ENCODE peak calls at places on chromosomes 3 and 15, in ten cellular contexts. A is kidney, M is lower leg skin, H is fibroblast of the aortic adventitia, W is body of pancreas, Z is HFF-Myc, S is fibroblast of lung, B is GM12865, Y is fibroblast of villous mesenchyme, R is cardiac muscle cell. L is an unnamed sample.

GRCh38 chr3:170670504-170670903 is 84.6 kb upstream of the SLC7A14 start:
- DNase-seq in B (no peak), Y (no peak), S (peak; percentile 51), H (no peak), W (no peak), R (peak; percentile 20), Z (no peak), M (no peak), A (no peak), L (no peak)

GRCh38 chr15:41115652-41116115 is 396 bp downstream of the INO80 start:
- DNase-seq in W (peak; percentile 62), M (peak; percentile 50), A (peak; percentile 90), Y (peak; percentile 60), R (peak; percentile 69), Z (no peak), S (peak; percentile 59), B (no peak), H (peak; percentile 48), L (no peak)

GRCh38 chr15:51828621-51829359 is 663 bp upstream of the TMOD3 start:
- DNase-seq in B (no peak), S (no peak), Y (no peak), A (no peak), W (no peak), Z (no peak), R (no peak), H (no peak), M (no peak), L (no peak)

GRCh38 chr3:110579841-110580550 is 491.6 kb upstream of the NECTIN3 start:
- DNase-seq in R (peak; percentile 44), Z (no peak), W (no peak), B (no peak), A (no peak), S (peak; percentile 54), H (peak; percentile 57), Y (peak; percentile 27), M (no peak), L (no peak)

GRCh38 chr15:60555291-60555690 is 76.3 kb upstream of the ICE2 start:
- DNase-seq in Y (no peak), S (no peak), H (no peak), Z (no peak), A (no peak), M (no peak), R (no peak), B (no peak), W (no peak), L (no peak)

GRCh38 chr15:66803182-66803729 is 101.2 kb downstream of the SMAD6 start:
- DNase-seq in M (peak; percentile 74), Z (peak; percentile 91), B (no peak), Y (peak; percentile 97), R (peak; percentile 99), H (peak; percentile 98), S (peak; percentile 98), A (peak; percentile 98), W (peak; percentile 91), L (peak; percentile 82)

GRCh38 chr15:66882251-66883020 is 180.4 kb downstream of the SMAD6 start:
- DNase-seq in Z (no peak), R (peak; percentile 78), Y (peak; percentile 50), B (no peak), S (peak; percentile 61), A (no peak), H (peak; percentile 81), M (no peak), W (peak; percentile 51), L (no peak)

GRCh38 chr15:43792761-43793493 is 807 bp downstream of the SERF2 start:
- DNase-seq in B (peak; percentile 49), S (no peak), R (peak; percentile 47), A (no peak), M (peak; percentile 30), Z (no peak), H (peak; percentile 45), Y (peak; percentile 33), W (peak; percentile 46), L (no peak)

GRCh38 chr15:35667908-35668307 is 121.9 kb upstream of the DPH6 start:
- DNase-seq in A (no peak), B (no peak), H (no peak), R (no peak), Z (no peak), Y (no peak), W (no peak), S (no peak), M (no peak), L (no peak)

GRCh38 chr3:185084402-185084801 is 68.5 kb downstream of the C3orf70 start:
- DNase-seq in Y (no peak), A (no peak), M (no peak), Z (no peak), W (no peak), S (no peak), H (no peak), B (no peak), R (no peak), L (no peak)

GRCh38 chr15:20345401-20345958 is 196.1 kb downstream of the GOLGA6L6 start:
- DNase-seq in W (no peak), R (no peak), Z (no peak), Y (no peak), M (no peak), A (peak; percentile 81), B (no peak), H (no peak), S (no peak), L (no peak)

GRCh38 chr15:66580643-66581042 is 14.8 kb upstream of the LCTL start:
- DNase-seq in W (peak; percentile 8), M (no peak), Y (peak; percentile 21), Z (no peak), H (peak; percentile 64), B (no peak), R (peak; percentile 60), S (no peak), A (no peak), L (no peak)

GRCh38 chr3:143671641-143672040 is 176.6 kb downstream of the SLC9A9 start:
- DNase-seq in A (no peak), Y (no peak), S (no peak), W (no peak), B (no peak), H (no peak), M (no peak), R (no peak), Z (no peak), L (no peak)

GRCh38 chr3:42657675-42658074 is 4.2 kb downstream of the ZBTB47 start:
- DNase-seq in W (no peak), B (no peak), Z (no peak), A (no peak), R (no peak), Y (no peak), H (no peak), S (no peak), M (no peak), L (no peak)

GRCh38 chr15:40928975-40929729 is at the start of gene DLL4:
- DNase-seq in M (no peak), B (peak; percentile 71), Z (no peak), Y (peak; percentile 60), R (peak; percentile 50), S (peak; percentile 52), A (peak; percentile 90), H (no peak), W (peak; percentile 69), L (no peak)

GRCh38 chr3:102736288-102736960 is 301.6 kb downstream of the ZPLD1 start:
- DNase-seq in W (no peak), Z (no peak), M (no peak), A (no peak), S (no peak), B (no peak), Y (no peak), H (no peak), R (no peak), L (no peak)

GRCh38 chr3:102741694-102742093 is 306.9 kb downstream of the ZPLD1 start:
- DNase-seq in Y (no peak), R (no peak), W (no peak), A (no peak), B (no peak), Z (no peak), M (no peak), H (no peak), S (no peak), L (no peak)

GRCh38 chr3:102736961-102737304 is 302.1 kb downstream of the ZPLD1 start:
- DNase-seq in W (no peak), A (no peak), Y (no peak), H (no peak), Z (no peak), B (no peak), R (no peak), M (no peak), S (no peak), L (no peak)

GRCh38 chr3:102737353-102737752 is 302.5 kb downstream of the ZPLD1 start:
- DNase-seq in Z (no peak), M (no peak), A (peak; percentile 55), R (no peak), W (no peak), H (no peak), S (no peak), Y (no peak), B (no peak), L (no peak)

DNA sequence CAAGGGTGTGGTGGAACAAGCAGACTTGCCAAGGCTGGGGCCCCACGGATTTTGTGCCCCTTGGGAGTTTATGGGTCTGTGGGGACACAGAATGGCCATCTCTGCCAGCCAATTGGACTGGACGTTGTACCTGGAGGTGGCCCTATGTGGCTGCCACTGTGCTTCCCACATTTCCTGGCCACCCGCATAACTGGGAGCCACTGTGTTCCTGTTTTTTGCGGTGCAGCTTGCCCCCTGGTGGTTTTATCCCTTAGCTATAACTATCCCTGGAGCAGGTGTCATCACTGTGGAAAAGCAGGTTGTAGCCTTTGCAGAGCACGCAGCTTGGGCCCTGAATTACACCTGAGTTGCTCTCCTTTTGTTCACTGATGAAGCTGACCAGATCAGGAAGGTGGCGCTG is 306.3 kb downstream of the ZPLD1 start:
- DNase-seq in Z (no peak), B (peak; percentile 4), W (no peak), R (no peak), H (no peak), A (no peak), Y (no peak), S (no peak), M (no peak), L (no peak)
- TF ChIP-seq CTCF in Z (no peak), B (peak; percentile 19), W (no peak), R (no peak), H (no peak), A (no peak), Y (no peak), S (no peak), M (no peak), L (no peak)

GRCh38 chr3:128508852-128509251 is 15.9 kb upstream of the GATA2 start:
- DNase-seq in M (no peak), Z (no peak), R (no peak), Y (no peak), H (no peak), W (no peak), S (no peak), B (no peak), A (no peak), L (no peak)
- H3K4me3 ChIP-seq in M (no peak overlapping the region), Z (no peak overlapping the region), R (no peak overlapping the region), Y (no peak overlapping the region), H (no peak overlapping the region), W (no peak overlapping the region), S (no peak overlapping the region), B (no peak overlapping the region), A (no peak overlapping the region), L (no peak overlapping the region)

GRCh38 chr3:17645074-17645698 is 97.2 kb downstream of the TBC1D5 start:
- DNase-seq in R (peak; percentile 86), B (peak; percentile 30), W (peak; percentile 66), Y (peak; percentile 84), Z (peak; percentile 24), H (peak; percentile 82), M (peak; percentile 21), A (no peak), S (peak; percentile 83), L (peak; percentile 33)
- TF ChIP-seq CTCF in R (peak; percentile 82), B (peak; percentile 47), W (peak; percentile 65), Y (peak; percentile 83), Z (peak; percentile 64), H (peak; percentile 77), M (no peak), A (peak; percentile 51), S (peak; percentile 68), L (peak; percentile 56)

GRCh38 chr15:72685925-72686794 is at the start of the genes BBS4 and HIGD2B:
- DNase-seq in M (peak; percentile 82), A (peak; percentile 96), Z (peak; percentile 66), B (peak; percentile 93), W (peak; percentile 93), H (peak; percentile 81), S (peak; percentile 83), R (peak; percentile 88), Y (peak; percentile 86), L (no peak)
- H3K4me3 ChIP-seq in M (peak within 1 kb of the TSS; percentile 67), A (peak within 1 kb of the TSS; percentile 90), Z (peak within 1 kb of the TSS; percentile 51), B (peak within 1 kb of the TSS; percentile 86), W (peak within 1 kb of the TSS; percentile 86), H (peak within 1 kb of the TSS; percentile 92), S (peak within 1 kb of the TSS; percentile 42), R (peak within 1 kb of the TSS; percentile 75), Y (peak within 1 kb of the TSS; percentile 77), L (peak within 1 kb of the TSS; percentile 85)

L was measured in AG04449.